ENCODE peak calls at places on chromosomes 12 and 14, in four cellular contexts. M is glutamatergic neuron, V is choroid plexus epithelial cell, R is dorsolateral prefrontal cortex. A is an unnamed sample.

GRCh38 chr12:69553626-69554248 is 31.5 kb upstream of the CCT2 start:
- DNase-seq in R (no peak), V (peak; percentile 79), M (no peak), A (no peak)

GRCh38 chr14:45810152-45810872 is 557.3 kb upstream of the MIS18BP1 start:
- DNase-seq in V (peak; percentile 1), M (no peak), R (no peak), A (no peak)

GRCh38 chr14:30443368-30444007 is 115.5 kb upstream of the G2E3 start:
- DNase-seq in R (no peak), V (peak; percentile 76), M (no peak), A (no peak)

GRCh38 chr14:70289138-70289537 is 70.3 kb downstream of the COX16 start:
- DNase-seq in R (no peak), V (no peak), M (no peak), A (peak; percentile 28)

GRCh38 chr14:54398028-54398368 is 1.2 kb downstream of the CDKN3 start:
- DNase-seq in V (no peak), M (no peak), R (no peak), A (no peak)

GRCh38 chr14:104546591-104547309 is 32.8 kb upstream of the C14orf180 start:
- DNase-seq in V (no peak), M (no peak), R (peak; percentile 42), A (no peak)

GRCh38 chr12:56299308-56299852 is 750 bp downstream of the CS start:
- DNase-seq in V (no peak), R (no peak), M (no peak), A (no peak)

GRCh38 chr12:130454296-130454695 is 116.6 kb downstream of the PIWIL1 start:
- DNase-seq in R (no peak), M (no peak), V (no peak), A (no peak)

GRCh38 chr14:71403673-71404072 is 496.4 kb downstream of the PCNX1 start:
- DNase-seq in R (no peak), M (no peak), V (peak; percentile 76), A (no peak)

GRCh38 chr14:106879241-106879640 is 1352.9 kb downstream of the TMEM121 start:
- DNase-seq in M (no peak), R (no peak), V (no peak), A (no peak)